ENCODE peak calls at places on chromosomes 12 and 14, in four cellular contexts. D is tibial artery, J is astrocyte of the spinal cord, F is left ventricle myocardium inferior. X is an unnamed sample.

GRCh38 chr14:95722525-95723190 is 8.7 kb upstream of the TCL1A start:
- DNase-seq in J (no peak), F (no peak), D (no peak), X (no peak)

GRCh38 chr12:63889721-63890509 is 45.4 kb downstream of the SRGAP1 start:
- DNase-seq in D (no peak), F (no peak), J (no peak), X (no peak)

GRCh38 chr14:106811167-106811566 is 1284.8 kb downstream of the TMEM121 start:
- DNase-seq in J (no peak), F (no peak), D (no peak), X (no peak)

GRCh38 chr12:47805417-47805816 is 14.3 kb downstream of the HDAC7 start:
- DNase-seq in F (no peak), J (peak), D (peak), X (no peak)

GRCh38 chr12:54725233-54725843 is 77.2 kb upstream of the DCD start:
- DNase-seq in D (no peak), F (no peak), J (no peak), X (no peak)

GRCh38 chr14:59116984-59117415 is 71.5 kb upstream of the DAAM1 start:
- DNase-seq in F (no peak), D (no peak), J (no peak), X (no peak)

GRCh38 chr14:66295386-66295785 is 190.8 kb upstream of the CCDC196 start:
- DNase-seq in D (no peak), J (no peak), F (no peak), X (no peak)

GRCh38 chr14:91317381-91318313 is 73.1 kb upstream of the GPR68 start:
- DNase-seq in J (no peak), F (peak), D (peak), X (no peak)

GRCh38 chr14:52923902-52924575 is 26.8 kb downstream of the FERMT2 start:
- DNase-seq in J (no peak), F (no peak), D (no peak), X (no peak)

GRCh38 chr14:88277205-88277604 is 45.9 kb downstream of the KCNK10 start:
- DNase-seq in D (no peak), J (no peak), F (no peak), X (no peak)

GRCh38 chr14:57889245-57889644 is 23.4 kb upstream of the SLC35F4 start:
- DNase-seq in F (peak), D (peak), J (peak), X (peak)

GRCh38 chr12:92560713-92561542 is 141.9 kb upstream of the PLEKHG7 start:
- DNase-seq in J (no peak), D (no peak), F (no peak), X (no peak)

GRCh38 chr12:125024949-125025563 is 31.6 kb downstream of the BRI3BP start:
- DNase-seq in J (no peak), D (no peak), F (no peak), X (no peak)

GRCh38 chr14:99397698-99398097 is 83.0 kb downstream of the SETD3 start:
- DNase-seq in J (no peak), F (no peak), D (no peak), X (no peak)

GRCh38 chr14:101454229-101454628 is 107.1 kb upstream of the DIO3 start:
- DNase-seq in D (no peak), F (no peak), J (no peak), X (no peak)

GRCh38 chr12:70543444-70543843 is 93.8 kb downstream of the PTPRB start:
- DNase-seq in F (no peak), J (peak), D (no peak), X (peak)

GRCh38 chr12:43882578-43883178 is 46.8 kb downstream of the TMEM117 start:
- DNase-seq in D (no peak), J (peak), F (no peak), X (peak)

GRCh38 chr12:67546718-67547117 is 101.8 kb upstream of the DYRK2 start:
- DNase-seq in D (no peak), F (no peak), J (no peak), X (no peak)

DNA sequence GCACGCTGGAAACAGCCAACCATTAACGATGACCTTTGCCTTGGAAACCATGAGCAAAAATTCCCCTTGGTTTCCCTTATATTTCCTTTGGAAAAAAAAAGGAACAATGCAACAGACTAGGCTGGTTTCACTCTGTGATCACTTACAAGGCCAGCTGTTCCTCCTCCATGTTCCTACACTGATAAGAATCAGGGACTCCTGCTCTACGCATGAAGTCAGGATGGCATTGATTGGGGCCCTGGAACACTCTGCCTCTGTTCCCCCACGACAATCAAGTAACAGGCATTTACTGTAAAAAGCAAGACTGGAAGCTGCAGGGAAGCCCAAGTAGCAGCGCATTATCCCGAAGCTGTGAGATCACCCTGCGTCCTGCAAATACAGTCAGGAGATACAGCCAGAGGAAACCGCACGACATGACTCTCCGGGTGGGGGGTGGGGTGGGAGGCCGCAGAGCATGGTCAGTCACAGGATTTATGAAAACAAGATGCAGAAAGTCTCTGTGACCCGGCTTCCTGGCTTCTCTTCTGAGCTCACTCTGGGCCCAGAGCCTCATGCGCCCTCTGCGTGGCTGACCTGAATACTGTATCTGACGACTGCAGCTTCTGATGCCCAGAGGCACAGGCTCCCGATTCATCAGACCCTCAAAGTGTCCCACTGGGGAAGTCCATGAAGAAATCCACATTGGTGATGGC is 31.1 kb downstream of the SSH1 start:
- DNase-seq in J (peak), F (peak), D (peak), X (peak)
- TF ChIP-seq CTCF in J (peak), F (no peak), D (peak), X (peak)

GRCh38 chr14:22560638-22561365 is 28.2 kb downstream of the DAD1 start:
- DNase-seq in F (no peak), D (no peak), J (no peak), X (no peak)

GRCh38 chr14:22563987-22564386 is 25.0 kb downstream of the DAD1 start:
- DNase-seq in J (no peak), D (no peak), F (no peak), X (no peak)

GRCh38 chr14:22561366-22561660 is 27.7 kb downstream of the DAD1 start:
- DNase-seq in F (no peak), J (no peak), D (no peak), X (no peak)

GRCh38 chr14:22564463-22564862 is 24.6 kb downstream of the DAD1 start:
- DNase-seq in J (no peak), D (no peak), F (no peak), X (no peak)

DNA sequence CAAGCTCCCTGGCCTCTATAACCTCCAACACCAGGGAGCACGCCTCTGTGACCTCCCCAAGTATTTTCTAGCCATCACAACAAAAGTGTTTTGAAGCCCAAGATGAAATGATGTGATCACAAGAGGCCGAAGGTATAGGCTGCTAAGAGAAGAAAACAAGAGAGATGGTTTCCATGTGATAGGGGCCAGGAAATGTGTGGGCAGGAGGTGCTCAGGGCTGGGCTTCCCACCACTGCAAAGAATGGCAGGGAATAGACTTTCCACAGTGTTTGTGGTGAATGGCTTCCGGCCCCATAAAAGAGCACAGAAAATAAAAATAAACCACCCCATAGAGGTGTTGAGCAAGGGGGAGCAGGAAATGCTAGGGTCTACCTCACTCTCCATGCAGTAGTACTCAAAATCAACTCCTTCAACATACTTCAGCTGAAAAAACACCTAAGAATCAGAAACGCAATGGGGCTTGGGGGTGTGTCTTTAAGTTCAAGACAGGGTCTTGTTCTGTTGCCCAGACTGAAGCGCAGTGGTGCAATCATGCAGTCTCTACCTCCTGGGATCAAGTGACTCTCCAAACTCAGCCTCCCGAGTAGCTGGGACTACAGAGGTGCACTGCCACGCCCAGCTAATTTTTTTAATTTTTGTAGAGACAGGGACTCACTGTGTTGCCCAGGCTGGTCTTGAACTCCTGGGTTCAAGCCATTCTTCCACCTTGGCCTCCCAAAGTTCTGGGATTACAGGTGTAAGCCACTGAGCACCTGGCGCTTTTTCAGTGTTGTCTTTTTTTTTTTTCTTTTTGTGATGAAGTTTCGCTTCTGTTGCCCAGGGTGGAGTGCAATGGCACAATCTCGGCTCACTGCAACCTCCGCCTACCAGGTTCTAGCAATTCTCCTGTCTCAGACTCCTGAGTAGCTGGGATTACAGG is 27.1 kb downstream of the DAD1 start:
- DNase-seq in J (peak), D (no peak), F (no peak), X (no peak)
- H3K4me3 ChIP-seq in J (no peak), D (no peak), F (no peak), X (no peak)

DNA sequence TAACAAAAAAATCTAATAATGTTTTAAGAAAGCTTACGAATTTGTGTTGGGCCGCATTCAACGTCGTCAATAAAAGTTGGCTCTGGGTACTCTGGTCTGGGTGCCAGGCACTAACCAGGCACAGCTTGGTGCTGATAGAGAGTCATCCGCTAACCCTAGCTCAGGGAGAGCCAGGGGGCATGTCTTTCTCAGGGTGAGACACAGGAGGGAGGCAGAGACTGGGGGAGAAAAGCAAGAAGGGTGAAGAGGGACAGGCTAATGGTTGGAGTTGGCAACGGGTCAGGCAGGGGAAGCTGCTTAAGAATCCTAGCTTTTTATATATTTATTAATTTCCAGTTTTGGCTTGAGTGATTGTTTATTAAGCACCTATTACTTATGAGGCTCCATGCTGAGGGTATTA is 105.0 kb downstream of the CMKLR1 start:
- DNase-seq in J (no peak), D (peak), F (no peak), X (no peak)
- TF ChIP-seq CTCF in J (no peak), D (peak), F (peak), X (no peak)

GRCh38 chr14:30623412-30624131 is 1.5 kb downstream of the SCFD1 start:
- DNase-seq in J (no peak), D (no peak), F (no peak), X (no peak)
- H3K4me3 ChIP-seq in J (peak), D (peak), F (peak), X (peak)